ENCODE peak calls at places on chromosome 16, in five cellular contexts. One of them, this sample, is unnamed.

GRCh38 chr16:54867302-54867832 is 63.3 kb upstream of the IRX5 start:
- DNase-seq in cardiac fibroblast: no peak
- DNase-seq in fibroblast of lung: no peak
- DNase-seq in osteocyte: no peak
- DNase-seq in Panc1: no peak
- DNase-seq in this sample: no peak

GRCh38 chr16:50718061-50718760 is 23.7 kb upstream of the CYLD start:
- DNase-seq in cardiac fibroblast: peak; percentile 43
- DNase-seq in fibroblast of lung: no peak
- DNase-seq in osteocyte: no peak
- DNase-seq in Panc1: no peak
- DNase-seq in this sample: peak; percentile 34

GRCh38 chr16:30874244-30874820 is 19.5 kb downstream of the BCL7C start:
- DNase-seq in cardiac fibroblast: no peak
- DNase-seq in fibroblast of lung: no peak
- DNase-seq in osteocyte: no peak
- DNase-seq in Panc1: no peak
- DNase-seq in this sample: no peak

GRCh38 chr16:30761427-30761927 is 385 bp downstream of the CFAP119 start:
- DNase-seq in cardiac fibroblast: peak; percentile 32
- DNase-seq in fibroblast of lung: peak; percentile 34
- DNase-seq in osteocyte: no peak
- DNase-seq in Panc1: no peak
- DNase-seq in this sample: peak; percentile 16

GRCh38 chr16:3088925-3089716 is 10.0 kb downstream of the ZSCAN10 start:
- DNase-seq in cardiac fibroblast: no peak
- DNase-seq in fibroblast of lung: no peak
- DNase-seq in osteocyte: no peak
- DNase-seq in Panc1: no peak
- DNase-seq in this sample: no peak

GRCh38 chr16:34054137-34054536 is 594.7 kb downstream of the TP53TG3F start:
- DNase-seq in cardiac fibroblast: no peak
- DNase-seq in fibroblast of lung: no peak
- DNase-seq in osteocyte: no peak
- DNase-seq in Panc1: no peak
- DNase-seq in this sample: no peak

GRCh38 chr16:66740010-66740409 is 11.4 kb downstream of the DYNC1LI2 start:
- DNase-seq in cardiac fibroblast: peak; percentile 58
- DNase-seq in fibroblast of lung: no peak
- DNase-seq in osteocyte: no peak
- DNase-seq in Panc1: no peak
- DNase-seq in this sample: peak; percentile 30

GRCh38 chr16:28616636-28617035 is 6.8 kb upstream of the SULT1A1 start:
- DNase-seq in cardiac fibroblast: no peak
- DNase-seq in fibroblast of lung: no peak
- DNase-seq in osteocyte: no peak
- DNase-seq in Panc1: no peak
- DNase-seq in this sample: no peak

GRCh38 chr16:79047337-79047736 is 553.2 kb downstream of the MAF start:
- DNase-seq in cardiac fibroblast: no peak
- DNase-seq in fibroblast of lung: no peak
- DNase-seq in osteocyte: peak; percentile 7
- DNase-seq in Panc1: peak; percentile 5
- DNase-seq in this sample: no peak

GRCh38 chr16:28977703-28978641 is 3.4 kb downstream of the SPNS1 start:
- DNase-seq in cardiac fibroblast: no peak
- DNase-seq in fibroblast of lung: no peak
- DNase-seq in osteocyte: no peak
- DNase-seq in Panc1: peak; percentile 28
- DNase-seq in this sample: no peak

GRCh38 chr16:31471241-31471874 is 594 bp upstream of the TGFB1I1 start:
- DNase-seq in cardiac fibroblast: no peak
- DNase-seq in fibroblast of lung: no peak
- DNase-seq in osteocyte: no peak
- DNase-seq in Panc1: no peak
- DNase-seq in this sample: no peak

GRCh38 chr16:17160285-17160854 is 310.4 kb downstream of the XYLT1 start:
- DNase-seq in cardiac fibroblast: no peak
- DNase-seq in fibroblast of lung: peak; percentile 81
- DNase-seq in osteocyte: no peak
- DNase-seq in Panc1: no peak
- DNase-seq in this sample: no peak

GRCh38 chr16:27347930-27348685 is 34.3 kb downstream of the IL4R start:
- DNase-seq in cardiac fibroblast: no peak
- DNase-seq in fibroblast of lung: no peak
- DNase-seq in osteocyte: no peak
- DNase-seq in Panc1: no peak
- DNase-seq in this sample: no peak

GRCh38 chr16:58116046-58116445 is 13.1 kb downstream of the CFAP20 start:
- DNase-seq in cardiac fibroblast: no peak
- DNase-seq in fibroblast of lung: no peak
- DNase-seq in osteocyte: no peak
- DNase-seq in Panc1: no peak
- DNase-seq in this sample: no peak

GRCh38 chr16:57555831-57556230 is 13.4 kb downstream of the ADGRG5 start:
- DNase-seq in cardiac fibroblast: no peak
- DNase-seq in fibroblast of lung: no peak
- DNase-seq in osteocyte: no peak
- DNase-seq in Panc1: no peak
- DNase-seq in this sample: no peak

GRCh38 chr16:50804290-50804907 is 62.5 kb downstream of the CYLD start:
- DNase-seq in cardiac fibroblast: no peak
- DNase-seq in fibroblast of lung: no peak
- DNase-seq in osteocyte: no peak
- DNase-seq in Panc1: no peak
- DNase-seq in this sample: no peak

GRCh38 chr16:69326172-69326873 is 4.1 kb downstream of the PDF start:
- DNase-seq in cardiac fibroblast: no peak
- DNase-seq in fibroblast of lung: no peak
- DNase-seq in osteocyte: no peak
- DNase-seq in Panc1: no peak
- DNase-seq in this sample: no peak

GRCh38 chr16:25912321-25912720 is 220.6 kb downstream of the HS3ST4 start:
- DNase-seq in cardiac fibroblast: no peak
- DNase-seq in fibroblast of lung: no peak
- DNase-seq in osteocyte: no peak
- DNase-seq in Panc1: no peak
- DNase-seq in this sample: no peak

GRCh38 chr16:22141746-22142145 is 20.6 kb upstream of the SDR42E2 start:
- DNase-seq in cardiac fibroblast: peak; percentile 8
- DNase-seq in fibroblast of lung: no peak
- DNase-seq in osteocyte: no peak
- DNase-seq in Panc1: no peak
- DNase-seq in this sample: peak; percentile 28

GRCh38 chr16:67312450-67313118 is 14.0 kb downstream of the KCTD19 start:
- DNase-seq in cardiac fibroblast: peak; percentile 40
- DNase-seq in fibroblast of lung: no peak
- DNase-seq in osteocyte: no peak
- DNase-seq in Panc1: no peak
- DNase-seq in this sample: peak; percentile 10

GRCh38 chr16:85613609-85614337 is 651 bp downstream of the GSE1 start:
- DNase-seq in cardiac fibroblast: peak; percentile 44
- DNase-seq in fibroblast of lung: peak; percentile 43
- DNase-seq in osteocyte: no peak
- DNase-seq in Panc1: no peak
- DNase-seq in this sample: peak; percentile 24

GRCh38 chr16:2529061-2529931 is 1.9 kb downstream of the CEMP1 start:
- DNase-seq in cardiac fibroblast: no peak
- DNase-seq in fibroblast of lung: no peak
- DNase-seq in osteocyte: no peak
- DNase-seq in Panc1: no peak
- DNase-seq in this sample: no peak

GRCh38 chr16:66539628-66540469 is 10.1 kb downstream of the TK2 start:
- DNase-seq in cardiac fibroblast: no peak
- DNase-seq in fibroblast of lung: peak; percentile 79
- DNase-seq in osteocyte: no peak
- DNase-seq in Panc1: no peak
- DNase-seq in this sample: no peak

GRCh38 chr16:1914084-1914608 is 4.1 kb downstream of the HS3ST6 start:
- DNase-seq in cardiac fibroblast: no peak
- DNase-seq in fibroblast of lung: no peak
- DNase-seq in osteocyte: no peak
- DNase-seq in Panc1: no peak
- DNase-seq in this sample: no peak

GRCh38 chr16:46800494-46800893 is 30.5 kb downstream of the C16orf87 start:
- DNase-seq in cardiac fibroblast: no peak
- DNase-seq in fibroblast of lung: no peak
- DNase-seq in osteocyte: no peak
- DNase-seq in Panc1: no peak
- DNase-seq in this sample: no peak

GRCh38 chr16:2033057-2033911 is 6.6 kb downstream of the NHERF2 start:
- DNase-seq in cardiac fibroblast: peak; percentile 76
- DNase-seq in fibroblast of lung: peak; percentile 75
- DNase-seq in osteocyte: peak; percentile 91
- DNase-seq in Panc1: no peak
- DNase-seq in this sample: peak; percentile 76

GRCh38 chr16:87487361-87487924 is 5.4 kb downstream of the ZCCHC14 start:
- DNase-seq in cardiac fibroblast: peak; percentile 31
- DNase-seq in fibroblast of lung: peak; percentile 28
- DNase-seq in osteocyte: no peak
- DNase-seq in Panc1: no peak
- DNase-seq in this sample: no peak

GRCh38 chr16:46932802-46933201 is 40.7 kb downstream of the DNAJA2 start:
- DNase-seq in cardiac fibroblast: no peak
- DNase-seq in fibroblast of lung: no peak
- DNase-seq in osteocyte: no peak
- DNase-seq in Panc1: no peak
- DNase-seq in this sample: no peak

GRCh38 chr16:66930189-66930588 is 4.0 kb downstream of the CIAO2B start:
- DNase-seq in cardiac fibroblast: peak; percentile 54
- DNase-seq in fibroblast of lung: peak; percentile 45
- DNase-seq in osteocyte: no peak
- DNase-seq in Panc1: no peak
- DNase-seq in this sample: peak; percentile 70

GRCh38 chr16:22386976-22387375 is 12.6 kb upstream of the CDR2 start:
- DNase-seq in cardiac fibroblast: peak; percentile 95
- DNase-seq in fibroblast of lung: peak; percentile 92
- DNase-seq in osteocyte: no peak
- DNase-seq in Panc1: no peak
- DNase-seq in this sample: peak; percentile 95

GRCh38 chr16:30382398-30383015 is at the start of gene SEPTIN1:
- DNase-seq in cardiac fibroblast: no peak
- DNase-seq in fibroblast of lung: no peak
- DNase-seq in osteocyte: no peak
- DNase-seq in Panc1: no peak
- DNase-seq in this sample: no peak

DNA sequence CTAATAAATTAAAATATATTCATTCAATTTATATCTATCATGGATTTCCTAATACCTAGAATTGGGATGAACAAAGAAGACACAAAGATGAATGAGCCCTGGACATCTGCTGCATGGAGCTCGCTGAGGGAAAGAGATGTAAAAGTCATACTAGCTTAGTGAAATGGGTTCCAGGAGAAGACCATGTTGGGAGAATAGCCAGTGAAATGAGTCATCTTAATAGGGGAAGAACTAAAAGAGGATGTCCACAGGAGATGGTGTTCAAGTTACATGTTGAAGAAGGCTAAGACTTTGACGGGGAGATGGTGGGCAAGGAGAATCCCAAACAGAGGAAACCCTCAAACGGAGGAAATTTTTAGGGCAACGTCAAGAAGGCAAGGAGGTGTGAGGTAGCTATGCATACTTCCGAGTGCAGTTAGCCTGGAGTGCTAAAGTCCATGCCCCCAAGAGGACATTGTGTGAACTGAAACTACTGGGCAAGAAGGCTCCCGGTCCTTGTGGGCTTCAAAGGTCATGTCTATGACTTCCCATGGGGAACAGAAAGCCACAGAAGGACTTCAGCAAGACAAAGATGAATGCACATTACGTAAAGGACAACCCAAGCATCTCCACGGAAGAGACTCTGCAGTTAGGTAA is 220.5 kb upstream of the CDH11 start:
- DNase-seq in cardiac fibroblast: no peak
- DNase-seq in fibroblast of lung: peak; percentile 8
- DNase-seq in osteocyte: no peak
- DNase-seq in Panc1: no peak
- DNase-seq in this sample: no peak
- TF ChIP-seq CTCF in cardiac fibroblast: no peak
- TF ChIP-seq CTCF in fibroblast of lung: no peak
- TF ChIP-seq CTCF in osteocyte: no peak
- TF ChIP-seq CTCF in Panc1: no peak
- TF ChIP-seq CTCF in this sample: peak; percentile 27

DNA sequence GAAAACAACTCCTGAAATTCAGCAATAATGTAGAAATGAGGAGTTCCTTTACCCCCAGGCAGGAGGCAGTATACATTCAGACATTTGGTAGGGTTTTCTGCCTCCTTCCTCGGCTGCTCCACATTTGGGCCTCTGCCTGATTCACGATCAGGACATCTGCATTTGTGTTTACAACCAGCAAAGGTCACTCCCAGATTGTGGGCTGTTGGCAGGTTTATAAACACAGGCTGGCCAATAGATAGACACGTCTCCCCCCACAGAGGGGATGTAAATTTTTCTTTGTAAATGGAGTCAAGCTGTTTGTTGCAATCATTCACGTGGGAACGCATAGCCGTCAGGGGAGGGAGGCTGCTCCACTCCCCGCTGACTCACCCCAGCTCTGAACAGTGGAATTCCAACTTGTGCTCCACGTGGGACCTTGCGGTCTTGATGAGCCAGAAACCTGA is 252.1 kb upstream of the N4BP1 start:
- DNase-seq in cardiac fibroblast: no peak
- DNase-seq in fibroblast of lung: peak; percentile 7
- DNase-seq in osteocyte: no peak
- DNase-seq in Panc1: no peak
- DNase-seq in this sample: peak; percentile 13
- TF ChIP-seq CTCF in cardiac fibroblast: no peak
- TF ChIP-seq CTCF in fibroblast of lung: no peak
- TF ChIP-seq CTCF in osteocyte: no peak
- TF ChIP-seq CTCF in Panc1: no peak
- TF ChIP-seq CTCF in this sample: no peak

GRCh38 chr16:53756329-53756996 is 52.5 kb downstream of the FTO start:
- DNase-seq in cardiac fibroblast: peak; percentile 30
- DNase-seq in fibroblast of lung: peak; percentile 44
- DNase-seq in osteocyte: no peak
- DNase-seq in Panc1: no peak
- DNase-seq in this sample: no peak
- TF ChIP-seq CTCF in cardiac fibroblast: no peak
- TF ChIP-seq CTCF in fibroblast of lung: no peak
- TF ChIP-seq CTCF in osteocyte: no peak
- TF ChIP-seq CTCF in Panc1: no peak
- TF ChIP-seq CTCF in this sample: no peak

DNA sequence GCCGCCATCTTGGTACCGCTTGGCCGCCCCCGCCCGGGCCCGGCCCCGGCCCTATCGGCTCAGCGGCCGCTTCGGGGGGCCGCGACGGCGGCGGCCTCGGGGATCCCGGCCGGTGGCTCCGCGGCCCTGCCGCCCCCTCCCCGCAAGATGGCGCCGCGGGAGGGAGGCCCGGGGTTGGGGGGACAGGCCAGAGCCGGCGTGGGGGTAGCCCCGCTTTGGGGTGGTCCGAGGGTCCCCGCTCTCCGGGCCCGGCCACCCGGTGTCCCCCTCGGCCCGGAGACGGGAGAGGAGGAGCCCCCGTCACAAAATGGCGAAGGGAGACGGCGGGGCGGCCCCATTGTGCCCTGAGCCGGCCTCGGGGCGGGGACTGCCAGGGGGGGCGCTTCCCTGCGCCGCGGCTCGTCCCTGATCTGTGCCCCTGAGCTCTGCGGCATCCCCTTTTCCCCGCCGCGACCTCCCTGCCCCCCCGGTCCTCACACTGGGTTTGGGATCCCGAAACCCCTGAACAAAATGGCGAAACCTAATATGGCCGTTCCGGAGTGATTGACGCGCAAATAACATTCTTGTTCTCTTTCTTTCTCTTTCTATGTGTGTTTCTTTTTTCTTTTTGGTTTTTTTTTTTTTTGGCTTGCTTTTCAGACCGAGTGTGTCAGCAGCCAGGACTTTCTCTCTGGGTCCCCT is 978 bp downstream of the HAPSTR1 start:
- DNase-seq in cardiac fibroblast: no peak
- DNase-seq in fibroblast of lung: no peak
- DNase-seq in osteocyte: no peak
- DNase-seq in Panc1: no peak
- DNase-seq in this sample: no peak
- TF ChIP-seq CTCF in cardiac fibroblast: no peak
- TF ChIP-seq CTCF in fibroblast of lung: no peak
- TF ChIP-seq CTCF in osteocyte: peak; percentile 27
- TF ChIP-seq CTCF in Panc1: no peak
- TF ChIP-seq CTCF in this sample: peak; percentile 39